ENCODE peak calls at places on chromosomes 16 and 17, in seven cellular contexts. Z, A, X, E, U, I and W are unnamed samples.

GRCh38 chr16:57758331-57759117 is 23.0 kb downstream of the KATNB1 start:
- DNase-seq in Z (no peak), A (no peak), X (no peak), E (no peak), U (no peak), I (no peak), W (no peak)

GRCh38 chr17:59707971-59708425 is 544 bp downstream of the VMP1 start:
- DNase-seq in Z (peak), A (no peak), X (no peak), E (no peak), U (no peak), I (peak), W (peak)

GRCh38 chr17:8176197-8176940 is at the start of gene TMEM107:
- DNase-seq in Z (peak), A (no peak), X (peak), E (no peak), U (no peak), I (peak), W (peak)

GRCh38 chr17:67891481-67892119 is 66.3 kb downstream of the BPTF start:
- DNase-seq in Z (peak), A (no peak), X (no peak), E (no peak), U (peak), I (peak), W (peak)

GRCh38 chr16:19505600-19506303 is 16.1 kb downstream of the GDE1 start:
- DNase-seq in Z (no peak), A (no peak), X (no peak), E (no peak), U (no peak), I (peak), W (no peak)

GRCh38 chr17:19766421-19767270 is 18.5 kb upstream of the ALDH3A1 start:
- DNase-seq in Z (peak), A (no peak), X (no peak), E (no peak), U (no peak), I (peak), W (peak)

GRCh38 chr17:9862191-9862590 is 36.5 kb downstream of the GLP2R start:
- DNase-seq in Z (no peak), A (no peak), X (no peak), E (no peak), U (no peak), I (peak), W (no peak)

GRCh38 chr16:6684076-6684673 is 648.5 kb upstream of the RBFOX1 start:
- DNase-seq in Z (peak), A (no peak), X (no peak), E (no peak), U (no peak), I (no peak), W (peak)

GRCh38 chr17:54172654-54173316 is 350.1 kb downstream of the KIF2B start:
- DNase-seq in Z (peak), A (no peak), X (no peak), E (no peak), U (no peak), I (peak), W (peak)

GRCh38 chr16:11552445-11552844 is 34.3 kb downstream of the LITAF start:
- DNase-seq in Z (no peak), A (no peak), X (no peak), E (no peak), U (no peak), I (no peak), W (no peak)

GRCh38 chr16:1156983-1157638 is 4.2 kb downstream of the CACNA1H start:
- DNase-seq in Z (no peak), A (no peak), X (no peak), E (no peak), U (no peak), I (no peak), W (no peak)

GRCh38 chr16:16015849-16016248 is 66.4 kb downstream of the ABCC1 start:
- DNase-seq in Z (no peak), A (no peak), X (no peak), E (no peak), U (no peak), I (no peak), W (no peak)
- TF ChIP-seq CTCF in Z (no peak), A (no peak), X (no peak), E (no peak), U (no peak), I (no peak), W (no peak)

GRCh38 chr16:14284930-14285541 is 213.9 kb downstream of the MRTFB start:
- DNase-seq in Z (peak), A (no peak), X (no peak), E (no peak), U (peak), I (peak), W (peak)
- TF ChIP-seq CTCF in Z (peak), A (peak), X (peak), E (no peak), U (peak), I (peak), W (peak)

GRCh38 chr16:87172632-87173031 is 144.6 kb downstream of the C16orf95 start:
- DNase-seq in Z (no peak), A (no peak), X (no peak), E (no peak), U (no peak), I (no peak), W (no peak)
- TF ChIP-seq CTCF in Z (no peak), A (no peak), X (no peak), E (no peak), U (peak), I (peak), W (no peak)

DNA sequence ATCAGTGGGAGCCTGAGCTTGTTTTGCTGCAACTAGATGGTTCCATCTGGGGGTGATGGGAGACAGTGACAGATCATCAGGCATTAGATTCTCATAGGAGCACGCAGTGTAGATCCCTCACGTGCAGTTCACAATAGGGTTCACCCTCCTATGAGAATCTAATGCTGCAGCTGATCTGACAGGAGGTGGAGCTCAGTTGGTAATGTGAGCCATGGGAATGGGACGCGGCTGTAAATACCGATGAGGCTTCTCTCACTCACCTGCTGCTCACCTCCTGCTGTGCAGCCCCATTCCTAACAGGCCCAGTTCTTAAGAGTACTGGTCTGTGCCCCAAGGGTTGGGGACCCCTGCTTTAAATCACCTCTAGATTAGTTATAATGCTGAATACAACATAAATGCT is 137.5 kb upstream of the PLEKHM1 start:
- DNase-seq in Z (no peak), A (no peak), X (no peak), E (no peak), U (no peak), I (no peak), W (no peak)
- TF ChIP-seq CTCF in Z (no peak), A (no peak), X (no peak), E (no peak), U (no peak), I (no peak), W (no peak)

GRCh38 chr16:69744363-69745231 is 10.1 kb downstream of the NOB1 start:
- DNase-seq in Z (no peak), A (no peak), X (no peak), E (no peak), U (no peak), I (no peak), W (no peak)
- TF ChIP-seq CTCF in Z (no peak), A (no peak), X (no peak), E (no peak), U (no peak), I (no peak), W (no peak)

GRCh38 chr17:57440522-57441269 is 184.4 kb downstream of the MSI2 start:
- DNase-seq in Z (peak), A (peak), X (no peak), E (peak), U (no peak), I (peak), W (peak)
- TF ChIP-seq CTCF in Z (peak), A (peak), X (no peak), E (peak), U (no peak), I (peak), W (peak)